ENCODE peak calls at places on chromosome 1, in eight cellular contexts. P is EL; K is glutamatergic neuron; G is head of caudate nucleus; A is T follicular helper cell; O is Daoy; N is lower leg skin; B is activated T-helper 2 cell treated with anti-CD3 and anti-CD28 coated beads, Interferon-gamma antibody, Interleukin-2, Interleukin-4, amounts not matched to agents 10 μg/mL and 5 μg/mL and 100 μg/mL, durations not matched to agents 14 hours and 24 hours and 36 hours. U is an unnamed sample.

GRCh38 chr1:26785611-26786436 is 1.9 kb upstream of the PIGV start:
- DNase-seq in P (peak; percentile 31), K (no peak), G (no peak), A (no peak), O (no peak), N (peak; percentile 40), B (no peak), U (no peak)

GRCh38 chr1:178310685-178311105 is 186.1 kb downstream of the CLEC20A start:
- DNase-seq in P (peak; percentile 74), K (no peak), G (no peak), A (no peak), O (peak; percentile 41), N (no peak), B (no peak), U (no peak)

GRCh38 chr1:83064589-83065242 is 934.2 kb downstream of the TTLL7 start:
- DNase-seq in P (peak; percentile 2), K (no peak), G (no peak), A (no peak), O (no peak), N (no peak), B (no peak), U (no peak)

GRCh38 chr1:85153149-85153891 is 47.5 kb downstream of the SYDE2 start:
- DNase-seq in P (no peak), K (no peak), G (no peak), A (no peak), O (no peak), N (no peak), B (no peak), U (no peak)

GRCh38 chr1:171937938-171938337 is 96.6 kb downstream of the DNM3 start:
- DNase-seq in P (no peak), K (no peak), G (no peak), A (no peak), O (no peak), N (no peak), B (no peak), U (no peak)

GRCh38 chr1:23134055-23134454 is 34.6 kb downstream of the LUZP1 start:
- DNase-seq in P (no peak), K (no peak), G (no peak), A (no peak), O (no peak), N (no peak), B (no peak), U (no peak)

GRCh38 chr1:8583031-8583430 is 234.4 kb downstream of the RERE start:
- DNase-seq in P (no peak), K (no peak), G (no peak), A (no peak), O (no peak), N (no peak), B (no peak), U (no peak)

GRCh38 chr1:215606564-215607168 is 39.6 kb downstream of the KCTD3 start:
- DNase-seq in P (no peak), K (no peak), G (no peak), A (no peak), O (no peak), N (no peak), B (no peak), U (no peak)

GRCh38 chr1:22776051-22776611 is 65.5 kb downstream of the EPHB2 start:
- DNase-seq in P (no peak), K (no peak), G (peak; percentile 57), A (no peak), O (peak; percentile 39), N (no peak), B (no peak), U (no peak)

GRCh38 chr1:206898089-206898908 is 1.1 kb downstream of the IL24 start:
- DNase-seq in P (peak; percentile 65), K (no peak), G (peak; percentile 27), A (no peak), O (peak; percentile 64), N (no peak), B (no peak), U (no peak)

GRCh38 chr1:33342041-33342723 is 21.3 kb upstream of the A3GALT2 start:
- DNase-seq in P (peak; percentile 98), K (peak; percentile 49), G (peak; percentile 91), A (no peak), O (peak; percentile 96), N (peak; percentile 89), B (no peak), U (no peak)

GRCh38 chr1:190699165-190699564 is 221.5 kb upstream of the BRINP3 start:
- DNase-seq in P (no peak), K (no peak), G (no peak), A (no peak), O (no peak), N (no peak), B (no peak), U (no peak)

U was measured in effector CD4-positive, alpha-beta T cell.